ENCODE peak calls at places on chromosomes 11 and 22, in four cellular contexts. K is mucosa of descending colon, D is AG10803, R is cardiac muscle cell. P is an unnamed sample.
A peak's percentile ranks its signal among the peaks of the same experiment; 100 is the strongest.

GRCh38 chr11:17734986-17735822 is 623 bp downstream of the KCNC1 start:
- DNase-seq in K (peak; percentile 71), D (peak; percentile 58), R (peak; percentile 82), P (peak; percentile 39)

GRCh38 chr11:134120143-134120850 is 51.4 kb downstream of the JAM3 start:
- DNase-seq in K (peak; percentile 29), D (peak; percentile 96), R (peak; percentile 94), P (peak; percentile 91)

GRCh38 chr11:73761403-73761945 is 600 bp upstream of the RAB6A start:
- DNase-seq in K (peak; percentile 59), D (no peak), R (no peak), P (no peak)

GRCh38 chr11:112977620-112978212 is 16.5 kb downstream of the NCAM1 start:
- DNase-seq in K (no peak), D (peak; percentile 83), R (peak; percentile 92), P (no peak)

GRCh38 chr11:134481135-134481534 is 69.1 kb upstream of the B3GAT1 start:
- DNase-seq in K (no peak), D (no peak), R (no peak), P (no peak)

GRCh38 chr11:45556851-45557707 is 108.3 kb downstream of the CHST1 start:
- DNase-seq in K (no peak), D (no peak), R (peak; percentile 95), P (no peak)

GRCh38 chr22:20920881-20921203 is 3.6 kb downstream of the CRKL start:
- DNase-seq in K (no peak), D (no peak), R (no peak), P (no peak)

GRCh38 chr11:134521452-134522289 is 109.6 kb upstream of the B3GAT1 start:
- DNase-seq in K (no peak), D (no peak), R (no peak), P (no peak)

GRCh38 chr11:68373810-68374501 is 61.6 kb downstream of the LRP5 start:
- DNase-seq in K (peak; percentile 72), D (peak; percentile 50), R (peak; percentile 86), P (no peak)

GRCh38 chr22:50251472-50252054 is 498 bp upstream of the HDAC10 start:
- DNase-seq in K (no peak), D (no peak), R (no peak), P (no peak)

GRCh38 chr22:37203354-37204044 is 8.8 kb downstream of the SSTR3 start:
- DNase-seq in K (peak; percentile 21), D (no peak), R (no peak), P (no peak)

GRCh38 chr11:75583710-75584658 is 21.9 kb downstream of the SERPINH1 start:
- DNase-seq in K (peak; percentile 61), D (peak; percentile 76), R (peak; percentile 92), P (no peak)

GRCh38 chr11:85647604-85648299 is at the start of gene TMEM126A:
- DNase-seq in K (peak; percentile 95), D (peak; percentile 73), R (peak; percentile 89), P (peak; percentile 53)

GRCh38 chr22:50112151-50113118 is 22.6 kb downstream of the MOV10L1 start:
- DNase-seq in K (no peak), D (peak; percentile 64), R (peak; percentile 92), P (no peak)

GRCh38 chr22:42856179-42856864 is 751 bp downstream of the ARFGAP3 start:
- DNase-seq in K (peak; percentile 68), D (peak; percentile 37), R (peak; percentile 28), P (no peak)

GRCh38 chr11:121099885-121100284 is 1.2 kb upstream of the TECTA start:
- DNase-seq in K (no peak), D (peak; percentile 24), R (no peak), P (no peak)

GRCh38 chr11:106728861-106729260 is 289.4 kb downstream of the GUCY1A2 start:
- DNase-seq in K (no peak), D (no peak), R (no peak), P (no peak)

GRCh38 chr11:106727261-106727660 is 291.0 kb downstream of the GUCY1A2 start:
- DNase-seq in K (no peak), D (no peak), R (no peak), P (peak; percentile 19)

GRCh38 chr11:106723071-106723470 is 295.2 kb downstream of the GUCY1A2 start:
- DNase-seq in K (no peak), D (no peak), R (no peak), P (no peak)

GRCh38 chr11:106724293-106724892 is 293.9 kb downstream of the GUCY1A2 start:
- DNase-seq in K (no peak), D (no peak), R (peak; percentile 72), P (no peak)
- H3K4me3 ChIP-seq in K (no peak overlapping the region), D (no peak overlapping the region), R (no peak overlapping the region), P (no peak overlapping the region)

GRCh38 chr11:62588966-62589637 is 2.2 kb downstream of the TUT1 start:
- DNase-seq in K (no peak), D (no peak), R (no peak), P (no peak)
- TF ChIP-seq CTCF in K (no peak), D (no peak), R (peak; percentile 38), P (peak; percentile 47)

GRCh38 chr11:47234669-47235075 is 13.9 kb downstream of the ACP2 start:
- DNase-seq in K (no peak), D (no peak), R (peak; percentile 59), P (peak; percentile 59)
- H3K4me3 ChIP-seq in K (no peak overlapping the region), D (no peak overlapping the region), R (no peak overlapping the region), P (no peak overlapping the region)

GRCh38 chr11:8318536-8318935 is 54.9 kb upstream of the LMO1 start:
- DNase-seq in K (no peak), D (no peak), R (peak; percentile 8), P (no peak)
- TF ChIP-seq CTCF in K (no peak), D (no peak), R (peak; percentile 33), P (no peak)

GRCh38 chr11:79113099-79113498 is 327.7 kb downstream of the TENM4 start:
- DNase-seq in K (no peak), D (peak; percentile 14), R (peak; percentile 83), P (no peak)
- H3K4me3 ChIP-seq in K (no peak overlapping the region), D (no peak overlapping the region), R (no peak overlapping the region), P (no peak overlapping the region)

DNA sequence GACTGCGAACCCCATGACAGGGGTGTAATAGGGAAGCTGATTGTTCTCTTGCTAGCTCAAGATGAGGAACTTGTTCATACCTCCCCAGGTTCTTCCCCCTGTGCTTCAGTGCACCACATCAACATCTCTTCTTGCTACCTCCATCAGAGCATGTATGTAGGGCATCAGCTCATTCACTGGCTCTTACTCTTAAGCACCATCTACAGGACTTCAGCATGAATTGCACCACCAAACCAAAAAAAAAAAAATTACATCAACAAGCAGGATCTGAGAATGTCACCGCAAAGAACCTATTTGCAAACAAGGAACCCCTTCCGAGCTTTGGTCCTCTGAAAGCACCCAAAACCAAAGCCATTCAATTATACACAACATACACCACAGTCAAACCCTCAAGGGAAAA is 2226.5 kb upstream of the RAG2 start:
- DNase-seq in K (no peak), D (no peak), R (peak; percentile 25), P (no peak)
- TF ChIP-seq CTCF in K (no peak), D (no peak), R (peak; percentile 31), P (peak; percentile 37)

GRCh38 chr11:3854977-3855807 is at the start of gene STIM1:
- DNase-seq in K (peak; percentile 98), D (peak; percentile 90), R (peak; percentile 96), P (peak; percentile 83)

GRCh38 chr11:3855808-3856491 is 486 bp downstream of the STIM1 start:
- DNase-seq in K (peak; percentile 78), D (peak; percentile 23), R (no peak), P (no peak)

GRCh38 chr11:3854660-3854976 is 846 bp upstream of the STIM1 start:
- DNase-seq in K (no peak), D (no peak), R (no peak), P (no peak)

GRCh38 chr11:3853935-3854659 is 1.4 kb upstream of the STIM1 start:
- DNase-seq in K (peak; percentile 58), D (no peak), R (no peak), P (no peak)

DNA sequence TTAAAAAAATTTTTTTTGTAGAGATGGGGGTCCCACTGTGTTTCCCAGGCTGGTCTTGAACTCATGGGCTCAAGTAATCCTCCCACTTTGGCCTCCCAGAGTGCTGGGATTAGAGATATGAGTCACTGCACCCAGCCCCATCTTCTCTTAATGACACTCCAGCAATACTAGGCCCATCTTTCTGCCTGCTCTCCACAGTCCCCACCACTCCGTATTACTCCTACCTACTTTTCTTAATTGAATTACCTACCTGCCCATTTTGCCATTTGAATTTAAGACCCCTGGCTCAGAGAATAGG is 2.0 kb upstream of the STIM1 start:
- DNase-seq in K (no peak), D (no peak), R (no peak), P (no peak)
- H3K4me3 ChIP-seq in K (no peak overlapping the region), D (no peak overlapping the region), R (no peak overlapping the region), P (no peak overlapping the region)

DNA sequence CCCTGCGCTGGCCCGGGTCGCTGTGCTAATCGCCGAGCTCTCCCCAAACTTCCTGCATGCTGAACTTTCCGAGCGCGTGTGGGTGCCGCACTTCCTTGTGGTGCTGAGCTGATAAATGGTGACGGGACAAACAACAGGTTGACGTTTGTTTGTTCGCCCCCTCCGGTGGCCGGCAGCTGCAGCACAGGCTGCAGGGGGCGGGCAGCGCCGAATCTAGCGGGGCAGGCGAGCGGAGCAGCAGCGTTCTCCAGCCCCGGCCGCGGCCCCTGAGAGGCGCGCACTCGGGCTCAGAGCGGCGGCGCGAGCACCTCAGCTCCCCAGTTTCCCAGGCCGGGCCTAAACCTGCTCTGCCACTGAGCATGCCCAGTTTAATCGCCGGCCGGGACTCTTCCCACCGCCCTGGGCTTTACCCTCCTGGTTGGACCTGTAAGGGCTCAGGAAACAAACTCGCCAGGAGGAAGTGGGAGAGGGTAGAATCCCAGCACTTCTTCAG is at the start of gene PDGFD:
- DNase-seq in K (peak; percentile 62), D (peak; percentile 66), R (peak; percentile 89), P (peak; percentile 24)
- TF ChIP-seq CTCF in K (no peak), D (peak; percentile 31), R (peak; percentile 60), P (peak; percentile 65)

DNA sequence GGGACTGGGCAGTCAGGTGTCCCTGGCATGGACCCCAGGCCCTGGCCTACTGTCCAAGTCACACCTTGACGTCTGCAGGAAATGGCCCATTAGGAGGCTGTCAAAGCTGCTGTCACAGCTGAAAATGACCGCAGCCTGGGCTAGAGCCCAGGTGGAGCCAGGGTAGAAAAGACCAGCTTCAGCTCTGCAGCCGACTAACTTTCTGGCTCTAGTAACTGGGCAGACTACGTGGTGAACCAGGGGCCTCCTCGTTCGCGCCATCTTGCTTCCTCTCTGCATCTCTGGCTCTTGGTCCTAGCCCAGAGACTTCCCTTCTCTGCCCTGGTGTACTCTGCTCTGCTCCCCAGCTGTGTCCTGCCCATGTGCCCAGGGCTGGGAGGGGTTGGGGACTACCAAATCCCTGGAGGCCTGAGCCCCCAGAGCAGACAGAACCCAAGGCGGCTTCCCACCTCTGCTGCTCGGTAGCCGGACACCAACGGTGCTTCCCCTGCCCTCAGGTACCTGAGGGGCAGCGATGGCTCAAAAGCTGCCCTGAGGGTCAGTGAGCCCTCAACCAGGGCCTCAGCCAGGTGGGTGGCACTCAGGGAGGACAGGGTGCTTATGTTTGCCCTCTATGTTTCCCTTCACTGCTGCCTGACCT is 19.7 kb downstream of the SART1 start:
- DNase-seq in K (no peak), D (no peak), R (no peak), P (no peak)
- H3K4me3 ChIP-seq in K (no peak overlapping the region), D (no peak overlapping the region), R (no peak overlapping the region), P (no peak overlapping the region)

P was measured in astrocyte of the cerebellum.